ENCODE peak calls at places on chromosome 21, in seven cellular contexts. L is SK-N-SH, R is GM12878, O is K562, N is GM12892, Q is HepG2, M is H1. Y is an unnamed sample.

GRCh38 chr21:41750532-41751151 is 16.2 kb downstream of the RIPK4 start:
- DNase-seq in M (no peak), R (no peak), Q (peak; percentile 85), O (no peak), N (no peak), L (no peak), Y (no peak)

GRCh38 chr21:17438642-17439041 is 74.2 kb upstream of the CXADR start:
- DNase-seq in Q (peak; percentile 87), L (peak; percentile 44), O (no peak), R (no peak), M (peak; percentile 49), N (no peak), Y (no peak)

GRCh38 chr21:46404306-46404705 is 54.4 kb upstream of the DIP2A start:
- DNase-seq in R (no peak), N (no peak), M (no peak), O (no peak), L (no peak), Q (no peak), Y (no peak)

GRCh38 chr21:41186763-41187536 is 19.0 kb downstream of the BACE2 start:
- DNase-seq in M (no peak), R (no peak), Q (no peak), L (no peak), O (no peak), N (no peak), Y (no peak)

GRCh38 chr21:29164330-29164942 is 34.0 kb downstream of the MAP3K7CL start:
- DNase-seq in M (no peak), N (no peak), L (peak; percentile 28), O (no peak), R (no peak), Q (peak; percentile 63), Y (no peak)

GRCh38 chr21:28126521-28127317 is 866.0 kb downstream of the LTN1 start:
- DNase-seq in Q (no peak), N (no peak), L (no peak), M (no peak), R (no peak), O (no peak), Y (no peak)

GRCh38 chr21:32371913-32372314 is 20.9 kb downstream of the URB1 start:
- DNase-seq in Q (no peak), R (no peak), L (no peak), N (no peak), M (no peak), O (no peak), Y (no peak)

GRCh38 chr21:40120944-40121575 is 253.8 kb downstream of the PCP4 start:
- DNase-seq in M (no peak), O (peak; percentile 36), Q (peak; percentile 2), R (no peak), L (peak; percentile 40), N (no peak), Y (no peak)

GRCh38 chr21:24025101-24025500 is 1582.2 kb downstream of the MRPL39 start:
- DNase-seq in L (no peak), Q (no peak), M (no peak), N (no peak), R (no peak), O (no peak), Y (no peak)

GRCh38 chr21:28150778-28151177 is 841.9 kb downstream of the LTN1 start:
- DNase-seq in M (no peak), N (no peak), L (no peak), Q (no peak), R (no peak), O (no peak), Y (no peak)

GRCh38 chr21:35579520-35580293 is 480.6 kb downstream of the SETD4 start:
- DNase-seq in L (no peak), R (no peak), O (no peak), Q (no peak), N (no peak), M (no peak), Y (no peak)

GRCh38 chr21:18153063-18153462 is 91.6 kb upstream of the CHODL start:
- DNase-seq in O (no peak), M (no peak), L (no peak), N (no peak), R (no peak), Q (no peak), Y (no peak)

GRCh38 chr21:28548291-28548690 is 444.4 kb downstream of the LTN1 start:
- DNase-seq in L (no peak), Q (no peak), R (no peak), N (no peak), O (no peak), M (no peak), Y (no peak)

GRCh38 chr21:35256468-35256988 is 207.4 kb upstream of the RUNX1 start:
- DNase-seq in M (no peak), R (no peak), O (no peak), L (peak; percentile 5), N (no peak), Q (peak; percentile 29), Y (no peak)

GRCh38 chr21:36260030-36260787 is 59.8 kb upstream of the MORC3 start:
- DNase-seq in O (peak; percentile 62), N (no peak), Q (peak; percentile 55), M (no peak), R (peak; percentile 53), L (peak; percentile 70), Y (peak; percentile 44)

GRCh38 chr21:37073417-37074194 is 552 bp downstream of the TTC3 start:
- DNase-seq in N (no peak), O (peak; percentile 57), R (no peak), M (peak; percentile 56), L (peak; percentile 61), Q (no peak), Y (peak; percentile 27)

GRCh38 chr21:37294674-37295073 is 27.5 kb upstream of the VPS26C start:
- DNase-seq in L (no peak), Q (no peak), N (no peak), M (no peak), O (no peak), R (no peak), Y (no peak)

GRCh38 chr21:41640756-41641509 is 125.9 kb downstream of the RIPK4 start:
- DNase-seq in R (no peak), L (no peak), O (no peak), N (no peak), Q (no peak), M (no peak), Y (no peak)

GRCh38 chr21:34536820-34537219 is 24.8 kb upstream of the KCNE1 start:
- DNase-seq in M (no peak), Q (peak; percentile 43), O (no peak), L (no peak), R (no peak), N (no peak), Y (no peak)

GRCh38 chr21:29092102-29092959 is 18.9 kb upstream of the CCT8 start:
- DNase-seq in L (no peak), M (no peak), Q (no peak), N (no peak), O (no peak), R (no peak), Y (no peak)

GRCh38 chr21:41764558-41765392 is 2.1 kb downstream of the RIPK4 start:
- DNase-seq in O (no peak), L (no peak), R (no peak), Q (peak; percentile 82), N (no peak), M (no peak), Y (no peak)

GRCh38 chr21:32520885-32521735 is 64.2 kb downstream of the TCP10L start:
- DNase-seq in R (no peak), M (no peak), L (peak; percentile 62), O (no peak), Q (no peak), N (no peak), Y (no peak)

GRCh38 chr21:18782721-18783120 is 379.1 kb upstream of the TMPRSS15 start:
- DNase-seq in L (no peak), N (no peak), M (no peak), R (no peak), O (no peak), Q (no peak), Y (no peak)

GRCh38 chr21:38985423-38986378 is 180.0 kb downstream of the ETS2 start:
- DNase-seq in L (peak; percentile 84), R (peak; percentile 12), Q (no peak), O (peak; percentile 94), M (no peak), N (peak; percentile 30), Y (peak; percentile 35)
- TF ChIP-seq TAF1 in L (no peak), R (no peak), Q (no peak), O (peak; percentile 40), M (no peak), N (no peak), Y (no peak)

GRCh38 chr21:42779431-42779861 is 99.9 kb downstream of the WDR4 start:
- DNase-seq in R (no peak), O (no peak), M (no peak), N (no peak), L (no peak), Q (no peak), Y (no peak)

GRCh38 chr21:42782723-42783247 is 96.6 kb downstream of the WDR4 start:
- DNase-seq in Q (no peak), O (no peak), N (no peak), R (no peak), L (peak; percentile 32), M (no peak), Y (no peak)

GRCh38 chr21:42784276-42784675 is 95.1 kb downstream of the WDR4 start:
- DNase-seq in L (peak; percentile 28), R (no peak), N (no peak), O (no peak), M (no peak), Q (no peak), Y (no peak)

GRCh38 chr21:42781981-42782722 is 97.2 kb downstream of the WDR4 start:
- DNase-seq in N (no peak), O (no peak), M (no peak), L (peak; percentile 69), Q (no peak), R (no peak), Y (no peak)

GRCh38 chr21:42781150-42781980 is 98.0 kb downstream of the WDR4 start:
- DNase-seq in R (no peak), M (peak; percentile 74), L (peak; percentile 83), Q (peak; percentile 32), N (no peak), O (no peak), Y (no peak)
- TF ChIP-seq POLR2AphosphoS5 in R (no peak), M (no peak), L (no peak), Q (no peak), N (no peak), O (no peak), Y (no peak)

DNA sequence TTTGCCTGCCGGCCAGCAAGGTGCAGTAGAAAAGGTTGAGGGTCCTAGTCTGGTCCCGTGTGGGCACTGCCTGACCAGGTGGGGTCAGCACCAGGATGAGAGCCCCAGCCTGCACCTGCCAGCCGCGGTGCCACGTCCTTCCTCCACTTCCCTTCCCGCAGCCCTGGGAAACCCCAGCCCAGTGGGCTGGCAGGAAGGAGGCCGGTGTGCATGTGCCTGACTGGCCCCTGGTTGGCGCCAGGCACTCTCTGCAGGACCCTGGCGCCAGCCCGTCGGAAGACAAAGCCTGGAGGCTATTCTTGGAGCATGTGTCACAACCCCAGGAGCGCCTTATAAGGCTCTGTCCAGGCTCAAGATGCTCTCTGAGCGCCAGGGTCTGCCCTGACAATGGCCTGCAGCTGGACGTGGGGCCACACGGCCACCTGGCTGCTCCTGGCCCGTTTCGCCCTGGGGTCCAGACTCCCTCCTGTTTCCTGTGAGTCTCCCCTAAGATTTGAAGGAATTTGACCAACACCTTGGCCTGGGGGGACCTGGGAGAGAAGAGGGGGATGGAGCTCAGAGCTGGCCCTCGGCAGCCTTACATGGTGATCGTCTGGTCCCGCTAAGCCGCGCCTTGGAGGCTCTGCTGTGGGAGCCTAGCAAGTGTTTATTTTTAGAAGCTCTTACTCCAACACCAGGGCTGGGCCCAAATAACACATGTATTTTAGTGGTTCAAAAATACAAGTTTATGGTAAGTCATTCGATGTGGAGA is 31.9 kb upstream of the POFUT2 start:
- DNase-seq in L (no peak), N (no peak), M (no peak), Q (no peak), R (no peak), O (no peak), Y (no peak)
- TF ChIP-seq TAF1 in L (no peak), N (no peak), M (no peak), Q (no peak), R (no peak), O (no peak), Y (no peak)

GRCh38 chr21:44380876-44381275 is 27.5 kb downstream of the TRPM2 start:
- DNase-seq in O (no peak), Q (no peak), R (no peak), N (no peak), L (no peak), M (no peak), Y (no peak)
- TF ChIP-seq POLR2AphosphoS5 in O (no peak), Q (no peak), R (no peak), N (no peak), L (no peak), M (no peak), Y (no peak)

Y was measured in GM12891.